ENCODE peak calls at places on chromosomes 12 and 14, in eight cellular contexts. X is NCI-H1436 treated with DMSO at 0.1 percent for 48 hours; L is A549; K is activated naive CD8-positive, alpha-beta T cell treated with anti-CD3 and anti-CD28 coated beads for 36 hours; U is HT1080; B is T-cell; W is GM04503; Q is T1000. H is an unnamed sample.

GRCh38 chr14:61101803-61102548 is 120.9 kb downstream of the SLC38A6 start:
- DNase-seq in U (no peak), X (no peak), W (no peak), K (no peak), L (peak), Q (no peak), B (no peak), H (no peak)

GRCh38 chr12:33710548-33710947 is 270.9 kb upstream of the SYT10 start:
- DNase-seq in L (no peak), B (no peak), Q (no peak), U (no peak), K (no peak), X (no peak), W (no peak), H (no peak)

GRCh38 chr12:50282581-50283229 is 615 bp downstream of the LIMA1 start:
- DNase-seq in Q (no peak), L (no peak), X (no peak), W (no peak), B (no peak), U (no peak), K (no peak), H (no peak)

GRCh38 chr14:102749833-102750775 is 27.1 kb upstream of the TRAF3 start:
- DNase-seq in Q (no peak), X (no peak), U (no peak), W (no peak), K (no peak), B (no peak), L (no peak), H (no peak)

GRCh38 chr14:35161231-35161630 is 38.9 kb downstream of the PRORP start:
- DNase-seq in U (no peak), W (no peak), B (peak), Q (no peak), K (peak), X (no peak), L (peak), H (no peak)

GRCh38 chr14:58830121-58830520 is 192.4 kb downstream of the DACT1 start:
- DNase-seq in B (no peak), Q (no peak), L (no peak), K (no peak), W (no peak), U (no peak), X (no peak), H (no peak)

GRCh38 chr12:96239711-96240234 is 45.6 kb downstream of the ELK3 start:
- DNase-seq in L (no peak), Q (no peak), W (no peak), K (no peak), B (no peak), X (no peak), U (no peak), H (no peak)

GRCh38 chr14:67480011-67480410 is 8.5 kb downstream of the TMEM229B start:
- DNase-seq in Q (no peak), X (no peak), B (no peak), K (no peak), U (no peak), L (no peak), W (no peak), H (no peak)

GRCh38 chr12:6345319-6346071 is 3.6 kb upstream of the TNFRSF1A start:
- DNase-seq in B (no peak), U (peak), W (peak), K (peak), X (no peak), Q (peak), L (peak), H (no peak)

GRCh38 chr14:77203611-77204456 is 22.2 kb downstream of the TMEM63C start:
- DNase-seq in W (no peak), Q (no peak), B (no peak), U (no peak), X (no peak), K (no peak), L (no peak), H (no peak)

GRCh38 chr12:77236066-77236465 is 170.7 kb upstream of the E2F7 start:
- DNase-seq in W (peak), U (no peak), X (no peak), Q (no peak), K (no peak), L (no peak), B (no peak), H (no peak)

GRCh38 chr14:104677506-104678332 is 11.7 kb upstream of the INF2 start:
- DNase-seq in B (peak), K (peak), L (peak), W (no peak), Q (peak), X (peak), U (peak), H (peak)

GRCh38 chr12:77163068-77163810 is 97.9 kb upstream of the E2F7 start:
- DNase-seq in B (no peak), U (no peak), X (no peak), K (no peak), L (no peak), Q (no peak), W (peak), H (no peak)

GRCh38 chr12:122336015-122336946 is 70.0 kb upstream of the VPS33A start:
- DNase-seq in W (no peak), Q (no peak), B (peak), X (no peak), K (peak), L (peak), U (no peak), H (peak)

GRCh38 chr12:107134558-107134957 is 41.2 kb upstream of the CRY1 start:
- DNase-seq in K (peak), X (no peak), B (peak), L (peak), U (peak), Q (no peak), W (no peak), H (peak)

GRCh38 chr14:89393346-89393745 is 23.7 kb downstream of the FOXN3 start:
- DNase-seq in U (no peak), X (no peak), W (no peak), K (no peak), Q (no peak), B (no peak), L (no peak), H (no peak)

GRCh38 chr12:120760349-120761245 is 35.0 kb downstream of the ACADS start:
- DNase-seq in U (no peak), B (peak), K (no peak), X (no peak), Q (no peak), W (no peak), L (no peak), H (no peak)

GRCh38 chr12:90149453-90149852 is 440.8 kb upstream of the ATP2B1 start:
- DNase-seq in X (no peak), B (no peak), Q (no peak), U (no peak), K (no peak), W (no peak), L (no peak), H (no peak)

GRCh38 chr14:32312010-32312331 is 17.1 kb upstream of the AKAP6 start:
- DNase-seq in Q (no peak), X (no peak), K (no peak), L (no peak), W (no peak), U (no peak), B (no peak), H (no peak)

GRCh38 chr12:132619301-132620112 is 931 bp downstream of the P2RX2 start:
- DNase-seq in K (no peak), Q (no peak), W (no peak), B (no peak), L (no peak), X (no peak), U (no peak), H (no peak)

GRCh38 chr12:100447405-100447804 is 26.3 kb upstream of the NR1H4 start:
- DNase-seq in Q (no peak), U (no peak), K (no peak), X (no peak), B (no peak), W (no peak), L (no peak), H (no peak)

GRCh38 chr14:22500954-22501353 is 88.1 kb downstream of the DAD1 start:
- DNase-seq in U (no peak), W (no peak), Q (no peak), B (no peak), K (no peak), L (no peak), X (no peak), H (no peak)

GRCh38 chr14:59905193-59905592 is 14.8 kb upstream of the LRRC9 start:
- DNase-seq in K (no peak), B (no peak), Q (no peak), L (no peak), X (no peak), U (peak), W (no peak), H (no peak)

GRCh38 chr12:113727651-113728061 is 238.5 kb downstream of the RBM19 start:
- DNase-seq in X (no peak), Q (peak), K (no peak), W (peak), B (no peak), L (peak), U (peak), H (no peak)